ENCODE peak calls at places on chromosomes 16 and 17, in five cellular contexts. S is IMR-90, F is HCT116, B is ovary, X is right lobe of liver. D is an unnamed sample. For H3K4me1, the result is how much of the 10 kb centered on the place peaks cover.

GRCh38 chr17:76199466-76199865 is 40.8 kb downstream of the RNF157 start:
- DNase-seq in S (no peak), F (no peak), B (no peak), X (no peak), D (no peak)

GRCh38 chr16:5073279-5073629 is 1.6 kb downstream of the ALG1 start:
- DNase-seq in S (peak), F (no peak), B (no peak), X (no peak), D (no peak)

GRCh38 chr17:7354262-7354781 is 634 bp upstream of the TMEM95 start:
- DNase-seq in S (peak), F (no peak), B (no peak), X (no peak), D (no peak)

GRCh38 chr17:67443931-67444597 is 67.0 kb downstream of the PITPNC1 start:
- DNase-seq in S (peak), F (no peak), B (no peak), X (no peak), D (peak)

GRCh38 chr17:19904924-19905323 is 37.2 kb upstream of the ULK2 start:
- DNase-seq in S (no peak), F (no peak), B (no peak), X (peak), D (no peak)

GRCh38 chr17:58402679-58403078 is 14.7 kb downstream of the RNF43 start:
- DNase-seq in S (no peak), F (peak), B (no peak), X (no peak), D (no peak)

GRCh38 chr17:56934280-56934679 is 20.4 kb upstream of the TRIM25 start:
- DNase-seq in S (no peak), F (no peak), B (no peak), X (no peak), D (no peak)

GRCh38 chr16:57873218-57873617 is 70.9 kb upstream of the KIFC3 start:
- DNase-seq in S (no peak), F (no peak), B (no peak), X (peak), D (no peak)

GRCh38 chr16:14240964-14241363 is 169.8 kb downstream of the MRTFB start:
- DNase-seq in S (no peak), F (no peak), B (no peak), X (no peak), D (no peak)

GRCh38 chr16:14095883-14096551 is 24.9 kb downstream of the MRTFB start:
- DNase-seq in S (peak), F (peak), B (no peak), X (no peak), D (no peak)

GRCh38 chr16:50998411-50998810 is 152.7 kb downstream of the SALL1 start:
- DNase-seq in S (no peak), F (no peak), B (no peak), X (no peak), D (no peak)

GRCh38 chr16:50198802-50199410 is 45.8 kb downstream of the TENT4B start:
- DNase-seq in S (no peak), F (no peak), B (no peak), X (no peak), D (no peak)

DNA sequence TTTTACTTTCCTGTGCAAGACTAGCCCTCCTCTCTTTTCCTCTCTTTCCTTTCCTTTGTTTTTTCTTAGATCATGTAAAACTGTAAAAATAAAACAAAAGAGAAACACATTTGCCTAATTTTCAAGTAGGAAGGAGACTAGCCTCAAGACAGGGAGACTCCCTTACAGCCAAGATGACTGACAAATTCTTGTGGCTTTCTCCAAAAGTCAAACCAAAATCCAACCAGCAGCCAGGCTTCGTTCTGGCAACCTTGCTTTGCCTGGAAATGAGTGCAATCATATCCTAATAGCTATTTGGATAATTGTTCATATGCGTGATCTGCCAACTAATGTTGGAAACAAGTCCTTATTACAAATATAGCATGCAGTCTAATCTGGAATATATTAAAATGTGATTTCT is 868.9 kb upstream of the SOX9 start:
- DNase-seq in S (no peak), F (no peak), B (no peak), X (no peak), D (no peak)
- H3K27ac ChIP-seq in S (no peak), F (no peak), B (no peak), X (no peak), D (no peak)

DNA sequence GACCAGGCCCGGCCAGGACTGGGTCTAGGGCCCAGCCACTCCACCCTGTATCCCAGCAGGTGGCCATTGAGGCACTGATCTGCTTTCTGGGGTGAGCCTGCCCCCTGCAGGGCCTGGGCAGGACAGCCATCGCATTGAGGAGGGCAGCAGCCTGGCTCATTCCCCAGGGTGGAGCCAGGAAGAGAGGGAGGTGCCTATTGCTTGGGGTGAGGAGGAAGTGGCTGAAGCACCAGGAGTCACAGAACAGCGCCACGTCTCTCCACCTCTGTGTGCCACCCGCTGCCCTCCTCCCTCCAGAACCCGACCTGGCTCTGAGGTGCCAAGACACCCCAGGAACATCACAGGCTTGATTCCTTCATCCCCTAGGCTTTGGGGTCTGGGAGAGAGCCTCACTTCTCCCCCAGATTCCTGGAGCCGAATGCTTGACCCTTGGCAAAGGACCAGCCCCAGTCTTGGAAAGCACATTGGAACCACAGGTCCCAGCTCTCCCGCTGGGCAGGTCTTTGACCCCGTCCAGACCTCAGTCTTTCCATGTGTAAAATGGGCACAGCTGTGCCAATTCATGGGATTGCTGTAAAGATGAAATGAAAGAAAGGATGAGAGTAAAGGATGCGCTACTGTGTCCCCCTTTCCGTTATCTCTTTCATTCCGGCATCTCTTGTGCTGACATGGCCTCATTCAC is 7.2 kb upstream of the KRT36 start:
- DNase-seq in S (peak), F (peak), B (no peak), X (peak), D (no peak)
- TF ChIP-seq POLR2A in S (no peak), F (peak), B (no peak), X (no peak), D (no peak)

DNA sequence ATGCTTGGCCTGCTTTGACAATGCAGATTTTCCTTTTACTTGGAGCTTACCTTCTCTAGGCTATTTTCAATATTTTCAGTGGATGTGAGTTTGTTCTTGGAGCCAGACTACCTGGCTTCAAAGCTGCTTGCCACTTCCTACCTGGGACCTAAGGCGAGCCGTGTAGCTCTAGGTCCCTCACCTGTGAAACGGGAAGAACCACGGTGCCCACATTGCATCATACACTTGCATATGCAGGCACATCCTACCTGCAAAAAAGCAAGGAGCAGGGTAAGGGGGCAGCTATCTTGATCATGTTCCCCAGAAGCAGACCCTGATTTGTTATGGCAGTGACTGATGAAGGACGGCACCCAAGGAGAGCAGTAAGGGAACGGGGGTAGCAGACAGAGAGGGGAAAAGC is 27.0 kb upstream of the MPRIP start:
- DNase-seq in S (no peak), F (no peak), B (no peak), X (peak), D (no peak)
- H3K4me1 ChIP-seq in S (under half), F (half or more), B (under half), X (under half), D (under half)

DNA sequence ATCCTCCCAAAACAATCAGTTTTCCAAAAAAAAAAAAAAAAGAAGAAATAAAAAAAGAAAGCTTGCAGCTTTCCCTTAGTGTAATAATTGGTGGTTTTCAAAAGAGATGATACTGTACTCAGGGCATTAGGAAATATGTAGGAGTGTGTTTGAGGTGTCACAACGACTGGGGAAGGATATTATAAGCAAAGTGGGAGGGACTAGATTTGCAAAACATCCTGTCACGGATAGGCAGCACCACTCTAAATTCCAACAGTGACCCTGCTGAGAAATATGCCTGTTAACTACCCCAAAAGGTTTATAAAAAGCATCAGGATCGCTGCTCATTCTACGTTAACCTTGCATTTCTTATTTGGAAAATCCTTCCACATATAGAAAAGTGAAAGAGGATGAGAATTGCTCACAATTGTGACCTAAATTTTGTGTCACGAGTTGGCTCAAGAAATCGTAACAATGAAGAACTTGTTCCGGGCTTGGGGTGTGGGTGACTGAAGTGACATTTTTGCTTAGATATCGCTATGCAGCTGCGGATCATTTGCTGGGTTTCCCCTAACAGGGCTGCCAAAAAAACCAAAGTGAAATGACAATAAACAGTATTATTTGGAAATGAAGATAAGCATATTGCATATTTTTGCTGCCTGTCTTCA is 51.6 kb downstream of the N4BP1 start:
- DNase-seq in S (peak), F (no peak), B (no peak), X (no peak), D (no peak)
- H3K27ac ChIP-seq in S (peak), F (no peak), B (no peak), X (peak), D (peak)

GRCh38 chr17:42541041-42541833 is 5.2 kb downstream of the NAGLU start:
- DNase-seq in S (no peak), F (no peak), B (no peak), X (no peak), D (no peak)
- TF ChIP-seq POLR2A in S (no peak), F (no peak), B (no peak), X (peak), D (no peak)

GRCh38 chr17:50141750-50142119 is 8.7 kb downstream of the PPP1R9B start:
- DNase-seq in S (no peak), F (no peak), B (no peak), X (no peak), D (no peak)
- H3K4me1 ChIP-seq in S (under half), F (under half), B (under half), X (under half), D (under half)

D was measured in sigmoid colon.